ENCODE peak calls at places on chromosomes 7 and 10, in eight cellular contexts. Y is prostate gland, X is glutamatergic neuron, L is nephron progenitor cell, O is H9, M is sigmoid colon, Q is tibial nerve, E is GM10248. J is an unnamed sample.

GRCh38 chr7:121954803-121955202 is 81.8 kb downstream of the PTPRZ1 start:
- DNase-seq in Y (no peak), X (no peak), L (no peak), O (no peak), M (no peak), Q (no peak), E (no peak), J (no peak)

GRCh38 chr7:1898628-1899185 is 228.6 kb downstream of the ELFN1 start:
- DNase-seq in Y (no peak), X (peak), L (no peak), O (no peak), M (no peak), Q (no peak), E (no peak), J (no peak)

GRCh38 chr7:100435401-100436304 is 644 bp downstream of the PPP1R35 start:
- DNase-seq in Y (peak), X (peak), L (peak), O (peak), M (peak), Q (no peak), E (peak), J (no peak)

GRCh38 chr10:102159831-102160230 is 7.6 kb downstream of the NOLC1 start:
- DNase-seq in Y (no peak), X (no peak), L (no peak), O (no peak), M (no peak), Q (no peak), E (no peak), J (no peak)

GRCh38 chr7:137091396-137091795 is 222.9 kb downstream of the CHRM2 start:
- DNase-seq in Y (no peak), X (no peak), L (peak), O (peak), M (no peak), Q (no peak), E (no peak), J (no peak)

GRCh38 chr10:128483216-128483615 is 357.0 kb upstream of the MKI67 start:
- DNase-seq in Y (no peak), X (no peak), L (no peak), O (no peak), M (peak), Q (no peak), E (no peak), J (no peak)

GRCh38 chr10:79196470-79197461 is 128.0 kb downstream of the ZMIZ1 start:
- DNase-seq in Y (peak), X (peak), L (peak), O (peak), M (peak), Q (peak), E (peak), J (peak)

GRCh38 chr7:49773082-49773938 is at the start of gene VWC2:
- DNase-seq in Y (no peak), X (peak), L (peak), O (peak), M (no peak), Q (no peak), E (peak), J (no peak)

GRCh38 chr10:13990392-13990805 is 340.3 kb downstream of the FRMD4A start:
- DNase-seq in Y (no peak), X (no peak), L (peak), O (no peak), M (peak), Q (no peak), E (no peak), J (no peak)

GRCh38 chr7:124532166-124532565 is 233.4 kb downstream of the GPR37 start:
- DNase-seq in Y (no peak), X (no peak), L (no peak), O (no peak), M (no peak), Q (no peak), E (no peak), J (no peak)

GRCh38 chr7:22728416-22729029 is 1.5 kb downstream of the IL6 start:
- DNase-seq in Y (no peak), X (no peak), L (no peak), O (no peak), M (no peak), Q (no peak), E (peak), J (no peak)

GRCh38 chr7:121366852-121367431 is 29.2 kb downstream of the FAM3C start:
- DNase-seq in Y (no peak), X (no peak), L (no peak), O (no peak), M (no peak), Q (no peak), E (peak), J (no peak)

GRCh38 chr10:68096913-68097509 is 12.3 kb upstream of the MYPN start:
- DNase-seq in Y (no peak), X (no peak), L (no peak), O (peak), M (no peak), Q (no peak), E (no peak), J (peak)

GRCh38 chr10:116027355-116027754 is 245.7 kb downstream of the GFRA1 start:
- DNase-seq in Y (no peak), X (no peak), L (no peak), O (no peak), M (no peak), Q (no peak), E (no peak), J (no peak)

GRCh38 chr7:70417061-70417655 is 714.8 kb upstream of the GALNT17 start:
- DNase-seq in Y (no peak), X (peak), L (no peak), O (peak), M (no peak), Q (no peak), E (no peak), J (no peak)

GRCh38 chr10:109993551-109993950 is 14.2 kb upstream of the ADD3 start:
- DNase-seq in Y (no peak), X (no peak), L (no peak), O (no peak), M (no peak), Q (no peak), E (no peak), J (no peak)

GRCh38 chr10:117374506-117375359 is 507 bp downstream of the PDZD8 start:
- DNase-seq in Y (peak), X (peak), L (peak), O (peak), M (peak), Q (no peak), E (no peak), J (no peak)

GRCh38 chr7:32892521-32893224 is 1.1 kb upstream of the KBTBD2 start:
- DNase-seq in Y (peak), X (peak), L (peak), O (peak), M (peak), Q (no peak), E (peak), J (no peak)

GRCh38 chr7:14902589-14902963 is at the start of gene DGKB:
- DNase-seq in Y (no peak), X (peak), L (peak), O (peak), M (peak), Q (no peak), E (no peak), J (no peak)

GRCh38 chr10:52318822-52319464 is 4.9 kb downstream of the DKK1 start:
- DNase-seq in Y (no peak), X (no peak), L (no peak), O (no peak), M (no peak), Q (no peak), E (no peak), J (no peak)

GRCh38 chr7:44607141-44608068 is 978 bp downstream of the OGDH start:
- DNase-seq in Y (no peak), X (no peak), L (no peak), O (no peak), M (no peak), Q (no peak), E (no peak), J (no peak)

GRCh38 chr10:2839081-2839725 is 228.1 kb upstream of the PFKP start:
- DNase-seq in Y (peak), X (peak), L (peak), O (peak), M (no peak), Q (no peak), E (peak), J (no peak)

GRCh38 chr10:128125416-128125943 is 743 bp downstream of the MKI67 start:
- DNase-seq in Y (no peak), X (peak), L (no peak), O (no peak), M (no peak), Q (no peak), E (peak), J (no peak)

GRCh38 chr10:132890301-132890700 is 52.1 kb downstream of the CFAP46 start:
- DNase-seq in Y (no peak), X (no peak), L (no peak), O (no peak), M (no peak), Q (no peak), E (no peak), J (no peak)

GRCh38 chr10:60367431-60367830 is 22.2 kb downstream of the ANK3 start:
- DNase-seq in Y (no peak), X (no peak), L (no peak), O (no peak), M (no peak), Q (no peak), E (no peak), J (no peak)

GRCh38 chr7:106704000-106704840 is 43.3 kb upstream of the CCDC71L start:
- DNase-seq in Y (no peak), X (no peak), L (no peak), O (no peak), M (no peak), Q (no peak), E (peak), J (no peak)

GRCh38 chr10:129725011-129725410 is 239.1 kb downstream of the EBF3 start:
- DNase-seq in Y (no peak), X (no peak), L (no peak), O (no peak), M (no peak), Q (no peak), E (no peak), J (no peak)

GRCh38 chr10:101066146-101066889 is 4.5 kb downstream of the KAZALD1 start:
- DNase-seq in Y (peak), X (peak), L (peak), O (peak), M (peak), Q (peak), E (peak), J (no peak)

GRCh38 chr10:128978211-128978610 is 488.8 kb upstream of the MGMT start:
- DNase-seq in Y (no peak), X (no peak), L (no peak), O (no peak), M (no peak), Q (no peak), E (no peak), J (no peak)

GRCh38 chr7:69295971-69296370 is 302.3 kb upstream of the AUTS2 start:
- DNase-seq in Y (no peak), X (peak), L (no peak), O (no peak), M (no peak), Q (no peak), E (no peak), J (no peak)

GRCh38 chr7:137454169-137455166 is 110.9 kb upstream of the PTN start:
- DNase-seq in Y (no peak), X (no peak), L (peak), O (no peak), M (peak), Q (no peak), E (peak), J (no peak)

GRCh38 chr10:123930340-123931001 is 38.9 kb upstream of the CPXM2 start:
- DNase-seq in Y (no peak), X (no peak), L (no peak), O (no peak), M (peak), Q (no peak), E (no peak), J (no peak)

GRCh38 chr10:86958831-86959736 is 685 bp downstream of the SNCG start:
- DNase-seq in Y (no peak), X (no peak), L (no peak), O (peak), M (peak), Q (no peak), E (no peak), J (no peak)

GRCh38 chr10:74437822-74438221 is 286.8 kb downstream of the ADK start:
- DNase-seq in Y (no peak), X (no peak), L (no peak), O (no peak), M (no peak), Q (no peak), E (no peak), J (no peak)

GRCh38 chr7:116970148-116970910 is 17.0 kb downstream of the ST7 start:
- DNase-seq in Y (no peak), X (no peak), L (no peak), O (no peak), M (no peak), Q (no peak), E (no peak), J (no peak)

DNA sequence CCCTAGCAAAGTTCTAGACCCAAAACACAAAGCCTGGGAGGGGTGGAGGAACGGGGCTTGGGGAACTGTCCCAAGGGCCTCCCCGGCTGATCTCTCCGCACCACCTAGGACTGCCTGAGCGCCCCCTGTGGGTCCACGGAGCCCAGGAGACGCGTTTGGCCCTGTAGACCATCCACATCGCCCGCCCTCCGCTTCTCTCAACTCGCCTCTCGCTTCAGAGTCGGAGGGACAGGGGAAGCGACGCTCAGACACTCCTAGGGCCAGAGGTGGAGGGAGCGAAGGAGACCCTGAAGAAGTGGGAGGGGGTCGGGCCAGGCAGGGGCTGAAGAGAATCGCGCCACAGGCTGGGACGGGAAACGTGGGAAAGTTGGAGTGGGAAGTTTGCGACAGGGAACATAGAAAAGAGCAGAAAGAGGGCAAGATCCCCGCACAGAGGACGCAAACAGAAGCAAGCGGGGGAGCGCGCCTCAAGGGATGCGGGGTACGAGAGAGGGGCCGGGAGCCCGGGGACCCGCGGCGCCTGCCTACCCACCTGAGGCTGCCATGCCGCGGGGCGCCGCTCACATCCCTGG is 378 bp downstream of the PIK3AP1 start:
- DNase-seq in Y (no peak), X (peak), L (peak), O (peak), M (peak), Q (no peak), E (peak), J (peak)
- TF ChIP-seq CTCF in Y (no peak), X (no peak), L (peak), O (peak), M (peak), Q (peak), E (peak), J (no peak)

GRCh38 chr7:41603985-41604384 is 98.9 kb downstream of the INHBA start:
- DNase-seq in Y (no peak), X (no peak), L (no peak), O (no peak), M (no peak), Q (no peak), E (no peak), J (no peak)

GRCh38 chr7:41599760-41600159 is 103.1 kb downstream of the INHBA start:
- DNase-seq in Y (no peak), X (peak), L (peak), O (peak), M (no peak), Q (no peak), E (no peak), J (no peak)
- TF ChIP-seq CTCF in Y (no peak), X (peak), L (peak), O (peak), M (no peak), Q (no peak), E (no peak), J (no peak)

DNA sequence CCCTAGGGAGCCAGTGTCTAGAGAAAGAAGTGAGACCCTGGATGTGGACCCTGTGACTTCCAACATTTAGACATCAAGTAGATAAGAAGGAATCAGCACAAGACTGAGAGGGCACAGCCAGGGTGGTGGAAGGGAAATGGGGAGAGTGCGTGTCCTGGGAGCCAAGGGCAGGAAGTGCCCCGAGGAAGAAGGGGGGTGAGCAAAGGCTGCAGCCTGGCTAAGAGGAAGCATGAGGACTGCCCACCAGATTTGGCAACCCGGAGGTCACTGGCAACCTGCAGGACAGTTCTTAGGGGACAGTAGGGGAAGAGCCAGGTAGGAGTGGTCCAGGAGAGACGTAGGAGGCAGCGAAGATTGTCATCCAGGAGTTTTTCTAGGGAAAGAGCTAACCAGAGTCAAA is 14.8 kb downstream of the COL13A1 start:
- DNase-seq in Y (no peak), X (no peak), L (no peak), O (no peak), M (no peak), Q (no peak), E (no peak), J (no peak)
- TF ChIP-seq CTCF in Y (no peak), X (no peak), L (no peak), O (no peak), M (no peak), Q (no peak), E (no peak), J (no peak)

GRCh38 chr10:131081786-131082185 is 229.7 kb downstream of the TCERG1L start:
- DNase-seq in Y (no peak), X (no peak), L (no peak), O (no peak), M (no peak), Q (no peak), E (no peak), J (no peak)
- TF ChIP-seq CTCF in Y (no peak), X (no peak), L (no peak), O (no peak), M (no peak), Q (no peak), E (no peak), J (no peak)

GRCh38 chr7:93046641-93047040 is 71.1 kb downstream of the SAMD9 start:
- DNase-seq in Y (no peak), X (peak), L (peak), O (no peak), M (no peak), Q (no peak), E (no peak), J (no peak)
- TF ChIP-seq CTCF in Y (no peak), X (no peak), L (no peak), O (no peak), M (no peak), Q (no peak), E (no peak), J (no peak)

GRCh38 chr10:47151880-47152279 is 148.1 kb upstream of the GDF10 start:
- DNase-seq in Y (no peak), X (no peak), L (no peak), O (no peak), M (no peak), Q (no peak), E (no peak), J (no peak)

GRCh38 chr10:47150581-47150980 is 149.4 kb upstream of the GDF10 start:
- DNase-seq in Y (no peak), X (no peak), L (no peak), O (no peak), M (no peak), Q (no peak), E (no peak), J (no peak)

GRCh38 chr10:47156873-47157272 is 143.1 kb upstream of the GDF10 start:
- DNase-seq in Y (no peak), X (no peak), L (no peak), O (no peak), M (no peak), Q (no peak), E (no peak), J (no peak)

GRCh38 chr10:47154762-47155161 is 145.2 kb upstream of the GDF10 start:
- DNase-seq in Y (no peak), X (no peak), L (no peak), O (no peak), M (no peak), Q (no peak), E (no peak), J (no peak)

GRCh38 chr10:47152861-47153349 is 147.1 kb upstream of the GDF10 start:
- DNase-seq in Y (no peak), X (no peak), L (no peak), O (no peak), M (no peak), Q (no peak), E (no peak), J (no peak)
- TF ChIP-seq CTCF in Y (no peak), X (peak), L (peak), O (peak), M (no peak), Q (no peak), E (no peak), J (no peak)

GRCh38 chr7:123296965-123297364 is 97.2 kb upstream of the SLC13A1 start:
- DNase-seq in Y (no peak), X (no peak), L (no peak), O (no peak), M (no peak), Q (no peak), E (no peak), J (no peak)

GRCh38 chr7:123289200-123289599 is 89.4 kb upstream of the SLC13A1 start:
- DNase-seq in Y (no peak), X (no peak), L (no peak), O (no peak), M (no peak), Q (no peak), E (no peak), J (no peak)

GRCh38 chr7:123293710-123294109 is 93.9 kb upstream of the SLC13A1 start:
- DNase-seq in Y (no peak), X (no peak), L (no peak), O (no peak), M (no peak), Q (no peak), E (no peak), J (no peak)

DNA sequence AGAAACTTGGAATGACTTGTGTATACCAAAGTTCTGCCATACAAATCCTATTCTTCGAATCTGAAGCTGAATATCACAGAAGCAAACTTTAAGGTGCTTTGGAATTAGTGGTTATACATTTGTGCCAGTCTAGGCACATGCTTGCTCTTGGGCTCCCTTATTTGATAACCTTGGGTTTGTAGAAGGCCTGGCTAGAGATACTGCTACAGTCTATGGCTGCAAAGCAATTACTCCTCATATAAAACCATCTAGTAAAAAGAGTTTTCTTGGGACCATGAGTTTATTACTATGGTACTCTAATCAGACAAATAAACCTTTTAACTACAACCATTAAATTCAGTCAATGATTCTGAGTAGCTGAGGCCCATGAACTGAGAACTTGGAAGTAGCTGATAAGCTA is 92.5 kb upstream of the SLC13A1 start:
- DNase-seq in Y (no peak), X (no peak), L (no peak), O (no peak), M (no peak), Q (no peak), E (no peak), J (no peak)
- TF ChIP-seq CTCF in Y (no peak), X (no peak), L (no peak), O (no peak), M (no peak), Q (no peak), E (no peak), J (no peak)

GRCh38 chr7:43215061-43215460 is 102.6 kb downstream of the HECW1 start:
- DNase-seq in Y (no peak), X (no peak), L (no peak), O (no peak), M (no peak), Q (no peak), E (no peak), J (no peak)

GRCh38 chr7:43211693-43212092 is 99.2 kb downstream of the HECW1 start:
- DNase-seq in Y (no peak), X (no peak), L (no peak), O (no peak), M (no peak), Q (no peak), E (no peak), J (no peak)

GRCh38 chr7:43208189-43208588 is 95.7 kb downstream of the HECW1 start:
- DNase-seq in Y (no peak), X (no peak), L (no peak), O (no peak), M (no peak), Q (no peak), E (no peak), J (no peak)

GRCh38 chr7:43212921-43213320 is 100.5 kb downstream of the HECW1 start:
- DNase-seq in Y (no peak), X (no peak), L (no peak), O (no peak), M (no peak), Q (no peak), E (no peak), J (no peak)

GRCh38 chr7:43211276-43211675 is 98.8 kb downstream of the HECW1 start:
- DNase-seq in Y (no peak), X (no peak), L (no peak), O (no peak), M (no peak), Q (no peak), E (no peak), J (no peak)
- TF ChIP-seq CTCF in Y (no peak), X (no peak), L (no peak), O (peak), M (no peak), Q (no peak), E (no peak), J (no peak)